ENCODE peak calls at places on chromosomes 16 and 17, in eight cellular contexts. One of them, this sample, is unnamed.

GRCh38 chr16:89693931-89694783 is 7.3 kb downstream of the SPATA2L start:
- DNase-seq in NCI-H524: no peak
- DNase-seq in dorsolateral prefrontal cortex: no peak
- DNase-seq in amygdala: no peak
- DNase-seq in AG10803: no peak
- DNase-seq in H1: no peak
- DNase-seq in non-pigmented ciliary epithelial cell: no peak
- DNase-seq in CD8-positive, alpha-beta T cell: no peak
- DNase-seq in this sample: no peak

GRCh38 chr16:68031951-68032350 is 8.9 kb downstream of the DUS2 start:
- DNase-seq in H1: no peak
- DNase-seq in CD8-positive, alpha-beta T cell: no peak
- DNase-seq in dorsolateral prefrontal cortex: no peak
- DNase-seq in AG10803: no peak
- DNase-seq in amygdala: no peak
- DNase-seq in non-pigmented ciliary epithelial cell: no peak
- DNase-seq in NCI-H524: no peak
- DNase-seq in this sample: no peak

GRCh38 chr17:75334723-75335122 is 45.5 kb upstream of the SLC25A19 start:
- DNase-seq in NCI-H524: no peak
- DNase-seq in CD8-positive, alpha-beta T cell: no peak
- DNase-seq in AG10803: no peak
- DNase-seq in non-pigmented ciliary epithelial cell: no peak
- DNase-seq in amygdala: no peak
- DNase-seq in H1: no peak
- DNase-seq in dorsolateral prefrontal cortex: no peak
- DNase-seq in this sample: no peak

GRCh38 chr17:44940321-44940720 is 7.3 kb downstream of the KIF18B start:
- DNase-seq in dorsolateral prefrontal cortex: no peak
- DNase-seq in amygdala: no peak
- DNase-seq in AG10803: peak; percentile 38
- DNase-seq in CD8-positive, alpha-beta T cell: no peak
- DNase-seq in NCI-H524: no peak
- DNase-seq in non-pigmented ciliary epithelial cell: no peak
- DNase-seq in H1: no peak
- DNase-seq in this sample: no peak

GRCh38 chr17:56478836-56479447 is 114.6 kb upstream of the NOG start:
- DNase-seq in dorsolateral prefrontal cortex: no peak
- DNase-seq in non-pigmented ciliary epithelial cell: no peak
- DNase-seq in H1: no peak
- DNase-seq in NCI-H524: peak; percentile 52
- DNase-seq in AG10803: peak; percentile 13
- DNase-seq in CD8-positive, alpha-beta T cell: no peak
- DNase-seq in amygdala: no peak
- DNase-seq in this sample: no peak

GRCh38 chr17:34075076-34075475 is 180.0 kb upstream of the CCL2 start:
- DNase-seq in amygdala: no peak
- DNase-seq in CD8-positive, alpha-beta T cell: no peak
- DNase-seq in non-pigmented ciliary epithelial cell: no peak
- DNase-seq in NCI-H524: no peak
- DNase-seq in AG10803: no peak
- DNase-seq in H1: no peak
- DNase-seq in dorsolateral prefrontal cortex: no peak
- DNase-seq in this sample: no peak

GRCh38 chr16:2040450-2041105 is 7.1 kb downstream of the NTHL1 start:
- DNase-seq in non-pigmented ciliary epithelial cell: no peak
- DNase-seq in amygdala: no peak
- DNase-seq in NCI-H524: no peak
- DNase-seq in CD8-positive, alpha-beta T cell: no peak
- DNase-seq in dorsolateral prefrontal cortex: peak; percentile 44
- DNase-seq in H1: no peak
- DNase-seq in AG10803: no peak
- DNase-seq in this sample: no peak

GRCh38 chr17:76867578-76868175 is 527 bp upstream of the MGAT5B start:
- DNase-seq in CD8-positive, alpha-beta T cell: no peak
- DNase-seq in dorsolateral prefrontal cortex: no peak
- DNase-seq in NCI-H524: no peak
- DNase-seq in H1: no peak
- DNase-seq in non-pigmented ciliary epithelial cell: peak; percentile 10
- DNase-seq in amygdala: no peak
- DNase-seq in AG10803: peak; percentile 36
- DNase-seq in this sample: no peak

GRCh38 chr17:34259151-34259550 is 4.1 kb downstream of the CCL2 start:
- DNase-seq in CD8-positive, alpha-beta T cell: no peak
- DNase-seq in AG10803: peak; percentile 87
- DNase-seq in NCI-H524: no peak
- DNase-seq in dorsolateral prefrontal cortex: no peak
- DNase-seq in amygdala: no peak
- DNase-seq in H1: no peak
- DNase-seq in non-pigmented ciliary epithelial cell: no peak
- DNase-seq in this sample: no peak

GRCh38 chr16:72092832-72093447 is 480 bp downstream of the TXNL4B start:
- DNase-seq in H1: no peak
- DNase-seq in amygdala: no peak
- DNase-seq in AG10803: peak; percentile 69
- DNase-seq in non-pigmented ciliary epithelial cell: peak; percentile 10
- DNase-seq in dorsolateral prefrontal cortex: no peak
- DNase-seq in CD8-positive, alpha-beta T cell: no peak
- DNase-seq in NCI-H524: no peak
- DNase-seq in this sample: no peak

GRCh38 chr16:28313587-28313986 is 21.3 kb downstream of the SBK1 start:
- DNase-seq in AG10803: no peak
- DNase-seq in dorsolateral prefrontal cortex: no peak
- DNase-seq in amygdala: no peak
- DNase-seq in H1: no peak
- DNase-seq in NCI-H524: no peak
- DNase-seq in CD8-positive, alpha-beta T cell: no peak
- DNase-seq in non-pigmented ciliary epithelial cell: no peak
- DNase-seq in this sample: no peak